ENCODE peak calls at places on chromosomes 7 and 10, in four cellular contexts. X is lower leg skin, V is GM20000, Z is HFFc6. J is an unnamed sample.
A peak's percentile ranks its signal among the peaks of the same experiment; 100 is the strongest.

GRCh38 chr10:45241865-45242518 is 73.4 kb downstream of the OR13A1 start:
- DNase-seq in X (no peak), V (no peak), Z (no peak), J (no peak)

GRCh38 chr7:141558544-141559183 is 7.5 kb downstream of the AGK start:
- DNase-seq in X (no peak), V (no peak), Z (peak; percentile 4), J (peak; percentile 36)

GRCh38 chr10:75971402-75972211 is 540.2 kb downstream of the LRMDA start:
- DNase-seq in X (no peak), V (no peak), Z (peak; percentile 8), J (no peak)

GRCh38 chr7:155527664-155528063 is 18.7 kb downstream of the CNPY1 start:
- DNase-seq in X (peak; percentile 74), V (no peak), Z (no peak), J (no peak)

GRCh38 chr10:3132036-3133025 is 40.3 kb downstream of the PITRM1 start:
- DNase-seq in X (no peak), V (no peak), Z (no peak), J (no peak)

GRCh38 chr10:93622942-93623341 is 10.6 kb downstream of the PDE6C start:
- DNase-seq in X (no peak), V (no peak), Z (no peak), J (no peak)

GRCh38 chr7:99459087-99459486 is 6.9 kb downstream of the ATP5MF start:
- DNase-seq in X (no peak), V (no peak), Z (peak; percentile 16), J (no peak)

GRCh38 chr7:114929570-114929969 is 7.7 kb downstream of the MDFIC start:
- DNase-seq in X (no peak), V (no peak), Z (no peak), J (no peak)

GRCh38 chr7:98206451-98207330 is 4.5 kb upstream of the BHLHA15 start:
- DNase-seq in X (peak; percentile 80), V (no peak), Z (no peak), J (no peak)

GRCh38 chr7:49583440-49583839 is 190.0 kb upstream of the VWC2 start:
- DNase-seq in X (no peak), V (no peak), Z (no peak), J (no peak)

GRCh38 chr7:15801041-15801440 is 114.6 kb upstream of the MEOX2 start:
- DNase-seq in X (no peak), V (no peak), Z (no peak), J (no peak)

GRCh38 chr10:112526906-112527305 is 79.9 kb downstream of the VTI1A start:
- DNase-seq in X (no peak), V (no peak), Z (no peak), J (no peak)

GRCh38 chr7:6078548-6078947 is 47.4 kb downstream of the ANKRD61 start:
- DNase-seq in X (no peak), V (no peak), Z (no peak), J (no peak)

GRCh38 chr7:104642551-104642950 is 314.1 kb downstream of the LHFPL3 start:
- DNase-seq in X (no peak), V (no peak), Z (no peak), J (no peak)

GRCh38 chr7:104643587-104644217 is 315.3 kb downstream of the LHFPL3 start:
- DNase-seq in X (no peak), V (no peak), Z (no peak), J (peak; percentile 16)
- TF ChIP-seq CTCF in X (no peak), V (no peak), Z (peak; percentile 61), J (peak; percentile 47)

GRCh38 chr10:108250954-108251620 is 1086.6 kb upstream of the SORCS1 start:
- DNase-seq in X (no peak), V (no peak), Z (no peak), J (no peak)

GRCh38 chr10:108254089-108254488 is 1089.6 kb upstream of the SORCS1 start:
- DNase-seq in X (no peak), V (no peak), Z (no peak), J (no peak)

GRCh38 chr10:108244443-108245228 is 1080.1 kb upstream of the SORCS1 start:
- DNase-seq in X (no peak), V (no peak), Z (no peak), J (no peak)

DNA sequence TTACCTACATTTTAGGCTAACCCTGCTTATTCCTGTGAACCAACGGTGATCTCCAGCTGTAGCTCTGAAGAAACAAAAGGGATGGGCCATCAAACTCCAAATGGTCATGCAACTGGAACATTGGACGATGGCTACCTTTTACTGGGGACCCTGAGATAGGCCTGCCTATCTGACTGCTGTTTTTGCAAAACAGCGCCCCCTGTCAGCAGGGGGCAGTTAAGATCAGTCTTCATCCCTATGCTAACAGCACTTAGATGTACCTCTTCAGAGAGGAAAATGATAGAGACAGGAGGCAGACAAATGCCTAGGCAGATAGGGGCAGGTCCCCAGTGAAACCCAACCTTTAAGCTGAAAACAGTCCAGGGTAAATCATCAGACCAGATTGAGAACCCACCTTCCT is 1085.4 kb upstream of the SORCS1 start:
- DNase-seq in X (no peak), V (no peak), Z (no peak), J (no peak)
- TF ChIP-seq CTCF in X (no peak), V (no peak), Z (peak; percentile 14), J (peak; percentile 50)

GRCh38 chr7:13882051-13882450 is 107.4 kb downstream of the ETV1 start:
- DNase-seq in X (no peak), V (no peak), Z (no peak), J (no peak)
- TF ChIP-seq CTCF in X (no peak), V (no peak), Z (no peak), J (no peak)

GRCh38 chr10:95474228-95475002 is 86.8 kb downstream of the SORBS1 start:
- DNase-seq in X (no peak), V (no peak), Z (no peak), J (no peak)
- TF ChIP-seq CTCF in X (no peak), V (no peak), Z (no peak), J (no peak)